ENCODE peak calls at places on chromosomes 12 and 14, in six cellular contexts. T is dorsolateral prefrontal cortex, L is HCT116, I is BE2C, K is fibroblast of lung, H is neuronal stem cell. N is an unnamed sample.

GRCh38 chr12:130184531-130185090 is 22.3 kb downstream of the FZD10 start:
- DNase-seq in T (no peak), L (no peak), I (no peak), K (no peak), H (no peak), N (no peak)

GRCh38 chr14:88584451-88584850 is 21.6 kb downstream of the ZC3H14 start:
- DNase-seq in T (no peak), L (no peak), I (no peak), K (no peak), H (no peak), N (no peak)

GRCh38 chr12:72269491-72269890 is 2.7 kb upstream of the TRHDE start:
- DNase-seq in T (no peak), L (no peak), I (no peak), K (peak; percentile 26), H (no peak), N (no peak)

GRCh38 chr12:103928736-103929050 is 1.5 kb upstream of the HSP90B1 start:
- DNase-seq in T (no peak), L (no peak), I (no peak), K (no peak), H (no peak), N (no peak)

GRCh38 chr12:127509066-127509778 is 757.7 kb upstream of the TMEM132C start:
- DNase-seq in T (no peak), L (no peak), I (no peak), K (peak; percentile 16), H (no peak), N (no peak)

GRCh38 chr14:85415015-85415712 is 114.8 kb upstream of the FLRT2 start:
- DNase-seq in T (no peak), L (no peak), I (no peak), K (peak; percentile 86), H (no peak), N (peak; percentile 78)

GRCh38 chr14:24298892-24299254 is 707 bp downstream of the DHRS1 start:
- DNase-seq in T (peak; percentile 53), L (peak; percentile 24), I (peak; percentile 44), K (peak; percentile 20), H (no peak), N (peak; percentile 76)

GRCh38 chr12:7450667-7451066 is 6.7 kb upstream of the CD163L1 start:
- DNase-seq in T (no peak), L (no peak), I (no peak), K (no peak), H (no peak), N (no peak)

GRCh38 chr12:124675881-124676688 is 108.7 kb upstream of the NCOR2 start:
- DNase-seq in T (no peak), L (no peak), I (no peak), K (peak; percentile 63), H (no peak), N (no peak)

GRCh38 chr12:15978431-15978950 is 67.4 kb downstream of the DERA start:
- DNase-seq in T (no peak), L (no peak), I (no peak), K (peak; percentile 53), H (no peak), N (no peak)

GRCh38 chr14:48690349-48690748 is 895.8 kb downstream of the RPS29 start:
- DNase-seq in T (no peak), L (peak; percentile 8), I (no peak), K (no peak), H (no peak), N (no peak)

GRCh38 chr14:90567991-90568390 is 171.2 kb downstream of the CALM1 start:
- DNase-seq in T (peak; percentile 67), L (no peak), I (no peak), K (no peak), H (no peak), N (no peak)

GRCh38 chr14:91454580-91454979 is 37.0 kb upstream of the CCDC88C start:
- DNase-seq in T (no peak), L (no peak), I (no peak), K (no peak), H (no peak), N (no peak)

GRCh38 chr12:15726029-15726756 is 63.0 kb downstream of the EPS8 start:
- DNase-seq in T (no peak), L (no peak), I (no peak), K (no peak), H (no peak), N (no peak)

GRCh38 chr14:22505751-22506710 is 83.0 kb downstream of the DAD1 start:
- DNase-seq in T (no peak), L (no peak), I (no peak), K (no peak), H (no peak), N (no peak)

GRCh38 chr14:54094765-54095164 is 138.1 kb upstream of the BMP4 start:
- DNase-seq in T (no peak), L (no peak), I (no peak), K (peak; percentile 15), H (no peak), N (no peak)

GRCh38 chr12:68332726-68333630 is 816 bp upstream of the MDM1 start:
- DNase-seq in T (no peak), L (no peak), I (no peak), K (no peak), H (no peak), N (no peak)

GRCh38 chr12:68331500-68331868 is 678 bp downstream of the MDM1 start:
- DNase-seq in T (no peak), L (no peak), I (no peak), K (no peak), H (no peak), N (no peak)

GRCh38 chr12:68334136-68334535 is 2.0 kb upstream of the MDM1 start:
- DNase-seq in T (no peak), L (no peak), I (no peak), K (no peak), H (no peak), N (no peak)

GRCh38 chr12:68335462-68335861 is 3.3 kb upstream of the MDM1 start:
- DNase-seq in T (no peak), L (no peak), I (no peak), K (no peak), H (no peak), N (no peak)

GRCh38 chr12:68331869-68332725 is at the start of gene MDM1:
- DNase-seq in T (peak; percentile 96), L (peak; percentile 95), I (peak; percentile 98), K (peak; percentile 98), H (peak; percentile 97), N (peak; percentile 97)
- H3K4me3 ChIP-seq in T (peak within 1 kb of the TSS; percentile 92), L (peak within 1 kb of the TSS; percentile 71), I (peak within 1 kb of the TSS; percentile 84), K (peak within 1 kb of the TSS; percentile 69), H (peak within 1 kb of the TSS; percentile 66), N (peak within 1 kb of the TSS; percentile 78)

DNA sequence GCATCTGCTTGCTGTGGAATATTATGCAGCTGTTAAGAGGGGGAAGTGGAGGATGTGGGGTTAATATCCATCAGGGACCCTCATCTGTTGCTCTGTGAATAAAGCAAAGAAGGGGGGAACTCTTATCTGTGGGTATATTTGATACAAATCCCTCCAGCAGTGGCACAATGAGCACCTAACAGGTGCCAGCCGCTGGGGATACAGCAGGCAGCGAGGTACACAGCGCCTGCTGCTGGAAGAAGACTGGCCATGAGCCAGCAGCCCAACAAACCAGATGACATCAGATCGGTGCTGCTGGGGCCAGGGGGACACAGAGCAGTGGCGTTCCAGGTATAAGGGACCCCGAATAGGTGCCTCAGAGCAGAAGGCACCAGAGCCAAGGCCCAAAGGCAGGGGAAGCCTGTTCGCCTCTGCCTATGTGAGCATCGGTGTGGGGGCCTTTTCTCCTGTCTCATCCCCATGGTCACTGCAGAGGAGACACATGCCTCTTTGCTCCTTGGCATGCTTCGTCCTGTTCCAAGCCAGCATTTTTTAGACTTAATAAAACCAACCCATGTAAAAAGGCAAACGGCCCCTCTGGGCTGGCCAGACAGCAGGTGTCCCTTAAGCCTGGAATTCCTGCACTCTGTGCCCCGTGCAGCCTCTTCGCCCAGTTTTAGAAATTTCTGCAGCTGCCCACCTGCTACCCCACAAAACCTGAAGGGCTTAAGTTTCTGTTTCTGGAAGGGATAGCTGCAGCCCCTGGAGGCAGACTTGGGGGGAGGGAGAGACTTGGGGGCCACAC is 1.6 kb upstream of the CKB start:
- DNase-seq in T (no peak), L (no peak), I (no peak), K (no peak), H (no peak), N (no peak)
- H3K4me3 ChIP-seq in T (no peak overlapping the region), L (no peak overlapping the region), I (no peak overlapping the region), K (no peak overlapping the region), H (no peak overlapping the region), N (no peak overlapping the region)

GRCh38 chr12:74483057-74483456 is 54.6 kb upstream of the ATXN7L3B start:
- DNase-seq in T (no peak), L (no peak), I (no peak), K (no peak), H (no peak), N (no peak)
- H3K4me3 ChIP-seq in T (no peak overlapping the region), L (no peak overlapping the region), I (no peak overlapping the region), K (no peak overlapping the region), H (no peak overlapping the region), N (no peak overlapping the region)

DNA sequence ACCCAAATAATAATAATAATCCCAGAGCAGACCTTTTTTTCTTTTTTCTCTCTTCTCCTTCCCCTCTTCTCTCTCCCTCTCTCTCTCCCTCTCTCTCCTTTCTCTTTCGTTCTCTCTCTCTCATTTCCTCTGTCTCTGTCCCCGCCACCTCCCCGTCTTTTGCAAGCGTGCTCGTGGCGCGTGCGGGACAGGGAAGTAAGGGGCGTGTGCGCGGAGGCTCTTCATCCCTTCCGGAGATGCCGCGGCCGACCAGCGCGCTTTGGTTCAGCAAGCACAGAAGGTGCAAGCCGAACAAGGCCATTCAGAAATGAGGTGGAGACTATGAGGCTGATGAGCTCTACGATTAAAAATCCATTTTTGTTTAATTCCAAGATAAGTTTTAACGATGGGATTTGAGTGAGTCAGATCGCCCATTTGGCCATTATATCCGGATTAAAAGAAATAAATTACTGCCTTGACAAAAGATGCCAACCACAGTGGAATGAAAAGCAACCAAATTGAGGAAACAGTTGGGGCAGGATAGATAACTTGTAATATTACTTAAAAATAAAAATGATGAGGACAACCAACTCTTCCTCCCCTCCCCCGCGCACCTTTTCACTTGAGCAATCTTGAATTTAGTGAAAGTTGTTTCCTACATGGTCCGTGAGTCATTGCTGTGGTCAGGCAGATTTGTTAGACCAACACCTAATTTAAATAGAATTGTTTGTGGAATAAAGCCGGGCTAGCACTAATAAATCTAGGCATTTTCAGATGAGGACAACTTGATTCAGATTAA is 1.2 kb upstream of the AMIGO2 start:
- DNase-seq in T (peak; percentile 14), L (no peak), I (no peak), K (peak; percentile 38), H (no peak), N (peak; percentile 45)
- H3K4me3 ChIP-seq in T (peak overlapping the region; percentile 61), L (peak overlapping the region; percentile 58), I (no peak overlapping the region), K (peak overlapping the region; percentile 70), H (no peak overlapping the region), N (peak overlapping the region; percentile 54)

GRCh38 chr12:57094194-57095160 is 5.6 kb downstream of the NAB2 start:
- DNase-seq in T (no peak), L (no peak), I (no peak), K (no peak), H (no peak), N (no peak)
- H3K4me3 ChIP-seq in T (no peak overlapping the region), L (peak overlapping the region; percentile 1), I (no peak overlapping the region), K (no peak overlapping the region), H (no peak overlapping the region), N (no peak overlapping the region)

N was measured in MG63.